ENCODE peak calls at places on chromosomes 13 and 19, in five cellular contexts. L, D, J, F and U are unnamed samples.

GRCh38 chr13:114002771-114003321 is 29.0 kb upstream of the C13orf46 start:
- DNase-seq in L (no peak), D (no peak), J (peak), F (no peak), U (no peak)

GRCh38 chr13:84774111-84774510 is 891.8 kb upstream of the SLITRK1 start:
- DNase-seq in L (no peak), D (no peak), J (no peak), F (no peak), U (no peak)

GRCh38 chr13:46045424-46045823 is 7.1 kb downstream of the ZC3H13 start:
- DNase-seq in L (no peak), D (no peak), J (no peak), F (no peak), U (no peak)

GRCh38 chr19:56066152-56067023 is 54.7 kb downstream of the ZNF787 start:
- DNase-seq in L (peak), D (peak), J (peak), F (peak), U (peak)

GRCh38 chr13:95931300-95932025 is 121.7 kb downstream of the UGGT2 start:
- DNase-seq in L (no peak), D (no peak), J (no peak), F (no peak), U (no peak)

GRCh38 chr13:93882086-93882651 is 597.3 kb downstream of the DCT start:
- DNase-seq in L (no peak), D (no peak), J (no peak), F (no peak), U (no peak)

GRCh38 chr19:30719189-30719990 is 347.2 kb downstream of the ZNF536 start:
- DNase-seq in L (no peak), D (peak), J (peak), F (peak), U (no peak)

GRCh38 chr13:79995334-79995733 is 345.6 kb downstream of the SPRY2 start:
- DNase-seq in L (no peak), D (no peak), J (no peak), F (no peak), U (no peak)

GRCh38 chr13:26599885-26600284 is 42.4 kb downstream of the WASF3 start:
- DNase-seq in L (no peak), D (no peak), J (no peak), F (no peak), U (no peak)

GRCh38 chr19:17448190-17448967 is at the start of gene TMEM221:
- DNase-seq in L (peak), D (peak), J (peak), F (peak), U (peak)

GRCh38 chr19:39074205-39074692 is 9.9 kb upstream of the ACP7 start:
- DNase-seq in L (no peak), D (no peak), J (no peak), F (no peak), U (no peak)

GRCh38 chr13:79631260-79631659 is 150.3 kb downstream of the NDFIP2 start:
- DNase-seq in L (no peak), D (no peak), J (no peak), F (peak), U (no peak)

GRCh38 chr13:25292301-25292700 is 5.0 kb upstream of the MTMR6 start:
- DNase-seq in L (no peak), D (no peak), J (no peak), F (peak), U (no peak)

GRCh38 chr13:40776232-40776631 is 5.2 kb upstream of the MRPS31 start:
- DNase-seq in L (no peak), D (no peak), J (peak), F (no peak), U (no peak)

GRCh38 chr13:50124536-50125305 is 109.5 kb downstream of the KCNRG start:
- DNase-seq in L (peak), D (no peak), J (peak), F (no peak), U (peak)

GRCh38 chr19:4694211-4694987 is 24.3 kb upstream of the MYDGF start:
- DNase-seq in L (no peak), D (no peak), J (no peak), F (no peak), U (no peak)

GRCh38 chr13:110108348-110109139 is 198.4 kb downstream of the COL4A1 start:
- DNase-seq in L (peak), D (peak), J (no peak), F (peak), U (no peak)

GRCh38 chr13:48178126-48178525 is 54.9 kb upstream of the ITM2B start:
- DNase-seq in L (no peak), D (no peak), J (no peak), F (no peak), U (no peak)

GRCh38 chr13:33649212-33649917 is 168.6 kb upstream of the RFC3 start:
- DNase-seq in L (no peak), D (no peak), J (no peak), F (no peak), U (no peak)

GRCh38 chr19:49222528-49222927 is 64.9 kb downstream of the TRPM4 start:
- DNase-seq in L (no peak), D (no peak), J (no peak), F (no peak), U (no peak)

GRCh38 chr13:42394361-42395065 is 122.6 kb downstream of the AKAP11 start:
- DNase-seq in L (no peak), D (no peak), J (no peak), F (no peak), U (no peak)

GRCh38 chr19:16371540-16371986 is 46.9 kb downstream of the KLF2 start:
- DNase-seq in L (peak), D (no peak), J (peak), F (peak), U (peak)

GRCh38 chr13:50797081-50797480 is 46.4 kb downstream of the DLEU7 start:
- DNase-seq in L (no peak), D (no peak), J (no peak), F (no peak), U (no peak)

GRCh38 chr19:39408392-39409206 is 2.0 kb downstream of the ZFP36 start:
- DNase-seq in L (no peak), D (peak), J (peak), F (peak), U (no peak)

GRCh38 chr19:3055741-3056453 is 6.4 kb downstream of the TLE5 start:
- DNase-seq in L (no peak), D (peak), J (no peak), F (peak), U (no peak)

GRCh38 chr19:53008061-53008778 is 5.5 kb upstream of the ERVV-1 start:
- DNase-seq in L (no peak), D (no peak), J (no peak), F (no peak), U (no peak)

DNA sequence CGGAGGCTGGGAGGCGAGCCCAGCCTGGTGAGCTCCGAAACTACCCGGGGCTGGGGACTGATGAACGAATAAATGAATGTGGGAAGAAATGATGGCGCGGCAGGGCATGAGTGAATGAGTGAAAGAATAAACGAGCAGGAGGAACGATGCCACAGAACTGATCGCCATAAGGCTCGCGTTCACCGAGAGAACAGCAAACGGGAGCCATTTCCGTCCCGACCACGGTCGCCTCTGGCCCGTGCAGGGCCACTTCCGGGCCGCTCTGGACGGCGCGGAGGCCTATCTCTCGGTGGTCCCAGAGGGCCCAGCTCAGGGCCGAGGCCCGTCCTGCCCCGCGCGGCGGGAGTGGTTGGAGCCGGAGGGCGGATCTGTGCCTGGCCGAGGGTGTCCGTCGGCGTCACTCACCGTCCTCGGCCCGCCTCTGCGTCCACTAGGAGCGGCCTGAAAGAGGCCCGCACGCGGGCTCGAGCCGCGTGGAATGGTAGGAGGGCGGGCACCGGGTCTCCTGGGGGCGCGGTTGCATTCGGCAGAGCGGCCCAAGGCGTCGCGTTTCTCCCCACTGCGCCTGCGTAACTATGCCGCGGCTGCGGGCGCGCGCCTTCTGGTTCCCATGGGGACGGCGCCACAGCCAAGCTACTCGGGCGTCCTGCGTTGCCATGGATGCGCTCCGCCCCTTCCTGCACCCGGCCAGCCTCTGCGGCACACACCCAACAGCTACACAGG is at the start of gene ZNF497:
- DNase-seq in L (peak), D (peak), J (peak), F (peak), U (peak)
- TF ChIP-seq CTCF in L (no peak), D (no peak), J (no peak), F (no peak), U (no peak)

GRCh38 chr19:719081-719512 is 10.4 kb downstream of the PALM start:
- DNase-seq in L (no peak), D (no peak), J (no peak), F (peak), U (no peak)
- H3K4me3 ChIP-seq in L (no peak), D (no peak), J (peak), F (no peak), U (no peak)

GRCh38 chr19:32598022-32598421 is 17.0 kb downstream of the PDCD5 start:
- DNase-seq in L (no peak), D (no peak), J (no peak), F (no peak), U (no peak)
- TF ChIP-seq CTCF in L (no peak), D (no peak), J (no peak), F (no peak), U (no peak)

GRCh38 chr19:47471381-47471732 is 336 bp downstream of the SLC8A2 start:
- DNase-seq in L (no peak), D (no peak), J (no peak), F (no peak), U (no peak)
- H3K4me3 ChIP-seq in L (no peak), D (peak), J (peak), F (peak), U (no peak)

GRCh38 chr13:70448820-70449219 is 340.6 kb upstream of the KLHL1 start:
- DNase-seq in L (no peak), D (no peak), J (no peak), F (no peak), U (no peak)
- TF ChIP-seq CTCF in L (no peak), D (no peak), J (no peak), F (no peak), U (no peak)